ENCODE peak calls at places on chromosomes 7 and 10, in ten cellular contexts. One of them, this sample, is unnamed.

GRCh38 chr7:114631249-114631822 is 216.7 kb downstream of the FOXP2 start:
- DNase-seq in fibroblast of lung: no peak
- DNase-seq in lung: no peak
- DNase-seq in endodermal cell: peak; percentile 59
- DNase-seq in aorta: no peak
- DNase-seq in CD8-positive, alpha-beta T cell: no peak
- DNase-seq in psoas muscle: no peak
- DNase-seq in MM.1S: no peak
- DNase-seq in stomach: no peak
- DNase-seq in CD8-positive, alpha-beta memory T cell: no peak
- DNase-seq in this sample: no peak

GRCh38 chr10:75612904-75613684 is 181.7 kb downstream of the LRMDA start:
- DNase-seq in fibroblast of lung: peak; percentile 87
- DNase-seq in aorta: no peak
- DNase-seq in psoas muscle: no peak
- DNase-seq in CD8-positive, alpha-beta memory T cell: no peak
- DNase-seq in lung: no peak
- DNase-seq in endodermal cell: no peak
- DNase-seq in stomach: no peak
- DNase-seq in CD8-positive, alpha-beta T cell: no peak
- DNase-seq in MM.1S: no peak
- DNase-seq in this sample: no peak

GRCh38 chr10:15588635-15589081 is 131.1 kb downstream of the ITGA8 start:
- DNase-seq in CD8-positive, alpha-beta memory T cell: no peak
- DNase-seq in fibroblast of lung: no peak
- DNase-seq in lung: no peak
- DNase-seq in MM.1S: no peak
- DNase-seq in CD8-positive, alpha-beta T cell: no peak
- DNase-seq in endodermal cell: no peak
- DNase-seq in stomach: no peak
- DNase-seq in psoas muscle: no peak
- DNase-seq in aorta: no peak
- DNase-seq in this sample: no peak

GRCh38 chr10:22710139-22710745 is 4.1 kb downstream of the PIP4K2A start:
- DNase-seq in psoas muscle: no peak
- DNase-seq in stomach: no peak
- DNase-seq in MM.1S: no peak
- DNase-seq in fibroblast of lung: no peak
- DNase-seq in CD8-positive, alpha-beta T cell: no peak
- DNase-seq in lung: no peak
- DNase-seq in endodermal cell: no peak
- DNase-seq in aorta: no peak
- DNase-seq in CD8-positive, alpha-beta memory T cell: no peak
- DNase-seq in this sample: no peak

GRCh38 chr10:32179836-32180235 is 123.6 kb upstream of the KIF5B start:
- DNase-seq in endodermal cell: no peak
- DNase-seq in CD8-positive, alpha-beta memory T cell: no peak
- DNase-seq in psoas muscle: no peak
- DNase-seq in CD8-positive, alpha-beta T cell: no peak
- DNase-seq in fibroblast of lung: no peak
- DNase-seq in lung: no peak
- DNase-seq in MM.1S: no peak
- DNase-seq in stomach: no peak
- DNase-seq in aorta: no peak
- DNase-seq in this sample: peak; percentile 15

GRCh38 chr10:6928531-6929080 is 348.5 kb upstream of the PRKCQ start:
- DNase-seq in fibroblast of lung: no peak
- DNase-seq in endodermal cell: no peak
- DNase-seq in CD8-positive, alpha-beta T cell: no peak
- DNase-seq in lung: no peak
- DNase-seq in aorta: no peak
- DNase-seq in stomach: no peak
- DNase-seq in CD8-positive, alpha-beta memory T cell: no peak
- DNase-seq in MM.1S: no peak
- DNase-seq in psoas muscle: no peak
- DNase-seq in this sample: no peak

GRCh38 chr10:30433286-30433778 is 652 bp upstream of the MAP3K8 start:
- DNase-seq in MM.1S: peak; percentile 54
- DNase-seq in psoas muscle: peak; percentile 78
- DNase-seq in CD8-positive, alpha-beta T cell: no peak
- DNase-seq in endodermal cell: peak; percentile 92
- DNase-seq in stomach: peak; percentile 80
- DNase-seq in lung: peak; percentile 81
- DNase-seq in aorta: peak; percentile 93
- DNase-seq in fibroblast of lung: peak; percentile 81
- DNase-seq in CD8-positive, alpha-beta memory T cell: no peak
- DNase-seq in this sample: peak; percentile 81

GRCh38 chr10:125149278-125150047 is 10.9 kb downstream of the CTBP2 start:
- DNase-seq in CD8-positive, alpha-beta memory T cell: no peak
- DNase-seq in MM.1S: no peak
- DNase-seq in psoas muscle: peak; percentile 73
- DNase-seq in fibroblast of lung: peak; percentile 74
- DNase-seq in CD8-positive, alpha-beta T cell: no peak
- DNase-seq in aorta: peak; percentile 87
- DNase-seq in endodermal cell: peak; percentile 67
- DNase-seq in lung: no peak
- DNase-seq in stomach: peak; percentile 75
- DNase-seq in this sample: peak; percentile 48

GRCh38 chr7:157389951-157390730 is 53.3 kb downstream of the DNAJB6 start:
- DNase-seq in psoas muscle: no peak
- DNase-seq in stomach: no peak
- DNase-seq in MM.1S: no peak
- DNase-seq in aorta: peak; percentile 56
- DNase-seq in endodermal cell: no peak
- DNase-seq in lung: peak; percentile 60
- DNase-seq in fibroblast of lung: peak; percentile 44
- DNase-seq in CD8-positive, alpha-beta T cell: peak; percentile 26
- DNase-seq in CD8-positive, alpha-beta memory T cell: peak; percentile 20
- DNase-seq in this sample: peak; percentile 51

GRCh38 chr7:17095001-17095574 is 203.4 kb upstream of the AHR start:
- DNase-seq in aorta: no peak
- DNase-seq in MM.1S: no peak
- DNase-seq in stomach: peak; percentile 51
- DNase-seq in CD8-positive, alpha-beta T cell: no peak
- DNase-seq in lung: no peak
- DNase-seq in fibroblast of lung: no peak
- DNase-seq in CD8-positive, alpha-beta memory T cell: no peak
- DNase-seq in endodermal cell: no peak
- DNase-seq in psoas muscle: no peak
- DNase-seq in this sample: no peak

GRCh38 chr7:50537417-50537816 is 27.8 kb downstream of the DDC start:
- DNase-seq in CD8-positive, alpha-beta memory T cell: no peak
- DNase-seq in psoas muscle: no peak
- DNase-seq in fibroblast of lung: no peak
- DNase-seq in CD8-positive, alpha-beta T cell: no peak
- DNase-seq in lung: peak; percentile 17
- DNase-seq in stomach: no peak
- DNase-seq in endodermal cell: no peak
- DNase-seq in aorta: no peak
- DNase-seq in MM.1S: no peak
- DNase-seq in this sample: no peak

GRCh38 chr10:72540193-72540807 is 85.6 kb downstream of the MICU1 start:
- DNase-seq in stomach: no peak
- DNase-seq in fibroblast of lung: no peak
- DNase-seq in aorta: no peak
- DNase-seq in MM.1S: peak; percentile 23
- DNase-seq in psoas muscle: no peak
- DNase-seq in CD8-positive, alpha-beta memory T cell: no peak
- DNase-seq in lung: no peak
- DNase-seq in CD8-positive, alpha-beta T cell: no peak
- DNase-seq in endodermal cell: no peak
- DNase-seq in this sample: no peak

GRCh38 chr7:123242467-123243097 is 42.8 kb upstream of the SLC13A1 start:
- DNase-seq in fibroblast of lung: no peak
- DNase-seq in stomach: no peak
- DNase-seq in MM.1S: peak; percentile 40
- DNase-seq in CD8-positive, alpha-beta memory T cell: no peak
- DNase-seq in aorta: no peak
- DNase-seq in lung: no peak
- DNase-seq in CD8-positive, alpha-beta T cell: no peak
- DNase-seq in psoas muscle: no peak
- DNase-seq in endodermal cell: no peak
- DNase-seq in this sample: no peak

GRCh38 chr10:132243646-132244045 is 56.9 kb downstream of the DPYSL4 start:
- DNase-seq in CD8-positive, alpha-beta memory T cell: no peak
- DNase-seq in stomach: no peak
- DNase-seq in lung: no peak
- DNase-seq in fibroblast of lung: no peak
- DNase-seq in endodermal cell: no peak
- DNase-seq in psoas muscle: no peak
- DNase-seq in aorta: no peak
- DNase-seq in CD8-positive, alpha-beta T cell: no peak
- DNase-seq in MM.1S: no peak
- DNase-seq in this sample: no peak

GRCh38 chr10:69451209-69451783 is at the start of gene TSPAN15:
- DNase-seq in CD8-positive, alpha-beta T cell: peak; percentile 62
- DNase-seq in MM.1S: peak; percentile 62
- DNase-seq in fibroblast of lung: peak; percentile 53
- DNase-seq in psoas muscle: peak; percentile 88
- DNase-seq in aorta: peak; percentile 95
- DNase-seq in endodermal cell: peak; percentile 98
- DNase-seq in lung: peak; percentile 90
- DNase-seq in stomach: peak; percentile 95
- DNase-seq in CD8-positive, alpha-beta memory T cell: peak; percentile 75
- DNase-seq in this sample: peak; percentile 89

GRCh38 chr7:132255084-132255483 is 321.2 kb downstream of the PLXNA4 start:
- DNase-seq in endodermal cell: no peak
- DNase-seq in fibroblast of lung: no peak
- DNase-seq in CD8-positive, alpha-beta T cell: no peak
- DNase-seq in MM.1S: no peak
- DNase-seq in psoas muscle: no peak
- DNase-seq in aorta: no peak
- DNase-seq in stomach: no peak
- DNase-seq in lung: no peak
- DNase-seq in CD8-positive, alpha-beta memory T cell: no peak
- DNase-seq in this sample: no peak

GRCh38 chr7:129494041-129494440 is 8.3 kb upstream of the SMKR1 start:
- DNase-seq in lung: no peak
- DNase-seq in CD8-positive, alpha-beta T cell: no peak
- DNase-seq in psoas muscle: no peak
- DNase-seq in fibroblast of lung: peak; percentile 96
- DNase-seq in aorta: no peak
- DNase-seq in CD8-positive, alpha-beta memory T cell: no peak
- DNase-seq in stomach: no peak
- DNase-seq in MM.1S: peak; percentile 53
- DNase-seq in endodermal cell: no peak
- DNase-seq in this sample: no peak

GRCh38 chr10:52570490-52570889 is 202.1 kb downstream of the MBL2 start:
- DNase-seq in CD8-positive, alpha-beta T cell: no peak
- DNase-seq in MM.1S: no peak
- DNase-seq in psoas muscle: no peak
- DNase-seq in aorta: no peak
- DNase-seq in fibroblast of lung: no peak
- DNase-seq in endodermal cell: no peak
- DNase-seq in CD8-positive, alpha-beta memory T cell: no peak
- DNase-seq in lung: no peak
- DNase-seq in stomach: no peak
- DNase-seq in this sample: no peak
- H3K27ac ChIP-seq in CD8-positive, alpha-beta T cell: no peak overlapping the region
- H3K27ac ChIP-seq in MM.1S: peak overlapping the region; percentile 28
- H3K27ac ChIP-seq in psoas muscle: no peak overlapping the region
- H3K27ac ChIP-seq in aorta: no peak overlapping the region
- H3K27ac ChIP-seq in fibroblast of lung: no peak overlapping the region
- H3K27ac ChIP-seq in endodermal cell: no peak overlapping the region
- H3K27ac ChIP-seq in CD8-positive, alpha-beta memory T cell: no peak overlapping the region
- H3K27ac ChIP-seq in lung: no peak overlapping the region
- H3K27ac ChIP-seq in stomach: no peak overlapping the region
- H3K27ac ChIP-seq in this sample: no peak overlapping the region

GRCh38 chr7:44257618-44258422 is 57.0 kb downstream of the YKT6 start:
- DNase-seq in MM.1S: peak; percentile 90
- DNase-seq in CD8-positive, alpha-beta T cell: peak; percentile 44
- DNase-seq in psoas muscle: peak; percentile 85
- DNase-seq in stomach: peak; percentile 34
- DNase-seq in fibroblast of lung: peak; percentile 94
- DNase-seq in lung: peak; percentile 64
- DNase-seq in endodermal cell: no peak
- DNase-seq in CD8-positive, alpha-beta memory T cell: peak; percentile 52
- DNase-seq in aorta: peak; percentile 94
- DNase-seq in this sample: peak; percentile 57
- H3K27ac ChIP-seq in MM.1S: peak overlapping the region; percentile 80
- H3K27ac ChIP-seq in CD8-positive, alpha-beta T cell: peak overlapping the region; percentile 69
- H3K27ac ChIP-seq in psoas muscle: peak overlapping the region; percentile 94
- H3K27ac ChIP-seq in stomach: peak overlapping the region; percentile 76
- H3K27ac ChIP-seq in fibroblast of lung: peak overlapping the region; percentile 72
- H3K27ac ChIP-seq in lung: peak overlapping the region; percentile 86
- H3K27ac ChIP-seq in endodermal cell: no peak overlapping the region
- H3K27ac ChIP-seq in CD8-positive, alpha-beta memory T cell: peak overlapping the region; percentile 52
- H3K27ac ChIP-seq in aorta: peak overlapping the region; percentile 98
- H3K27ac ChIP-seq in this sample: peak overlapping the region; percentile 37

GRCh38 chr7:66758964-66759628 is 18.6 kb downstream of the RABGEF1 start:
- DNase-seq in endodermal cell: no peak
- DNase-seq in lung: no peak
- DNase-seq in stomach: no peak
- DNase-seq in MM.1S: no peak
- DNase-seq in psoas muscle: no peak
- DNase-seq in fibroblast of lung: no peak
- DNase-seq in CD8-positive, alpha-beta memory T cell: no peak
- DNase-seq in aorta: no peak
- DNase-seq in CD8-positive, alpha-beta T cell: no peak
- DNase-seq in this sample: peak; percentile 30
- H3K27ac ChIP-seq in endodermal cell: no peak overlapping the region
- H3K27ac ChIP-seq in lung: no peak overlapping the region
- H3K27ac ChIP-seq in stomach: peak overlapping the region; percentile 15
- H3K27ac ChIP-seq in MM.1S: no peak overlapping the region
- H3K27ac ChIP-seq in psoas muscle: peak overlapping the region; percentile 41
- H3K27ac ChIP-seq in fibroblast of lung: no peak overlapping the region
- H3K27ac ChIP-seq in CD8-positive, alpha-beta memory T cell: no peak overlapping the region
- H3K27ac ChIP-seq in aorta: no peak overlapping the region
- H3K27ac ChIP-seq in CD8-positive, alpha-beta T cell: no peak overlapping the region
- H3K27ac ChIP-seq in this sample: peak overlapping the region; percentile 33

DNA sequence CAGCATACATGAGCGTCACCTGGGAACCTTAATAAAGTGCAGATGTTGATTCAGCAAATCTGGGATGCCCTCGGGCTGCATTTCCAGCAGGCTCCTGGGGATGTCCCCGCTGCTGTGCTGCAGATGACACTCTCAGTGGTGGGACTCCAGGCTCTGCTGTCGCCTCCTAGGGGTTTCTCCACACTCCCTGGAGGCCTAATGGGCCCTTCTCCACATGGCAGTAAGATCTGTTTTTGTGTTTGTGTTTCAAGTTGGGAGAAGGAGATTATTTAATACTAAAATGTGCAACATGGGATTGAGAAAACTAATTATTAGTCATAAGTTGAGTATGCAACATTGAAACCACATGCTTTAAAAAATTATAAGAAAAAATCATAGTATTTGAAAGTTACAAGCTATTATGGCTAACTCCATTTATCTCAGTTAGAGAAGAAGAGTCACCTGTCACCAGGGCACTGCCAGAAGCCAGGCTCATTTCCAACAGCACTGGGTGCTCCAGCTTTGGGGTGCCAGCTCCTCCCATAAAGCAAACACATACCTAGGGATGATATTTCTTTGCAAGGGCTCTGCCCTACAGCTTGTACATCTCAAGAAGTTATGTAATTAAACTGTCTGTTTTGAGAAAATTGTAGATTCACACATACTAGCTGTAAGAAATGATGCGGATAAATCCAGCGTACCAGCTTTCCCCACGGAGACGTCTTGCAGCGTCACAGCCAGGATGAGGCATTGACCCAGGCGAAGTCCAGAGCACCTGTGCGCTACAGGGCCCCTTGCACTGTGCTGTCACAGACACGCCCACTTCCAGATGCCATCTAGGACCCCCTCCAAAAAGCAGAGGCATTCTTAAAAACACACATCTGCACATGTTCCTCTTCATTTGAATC is 106.4 kb downstream of the EGFR start:
- DNase-seq in fibroblast of lung: peak; percentile 62
- DNase-seq in psoas muscle: no peak
- DNase-seq in stomach: no peak
- DNase-seq in endodermal cell: peak; percentile 71
- DNase-seq in lung: no peak
- DNase-seq in CD8-positive, alpha-beta T cell: no peak
- DNase-seq in CD8-positive, alpha-beta memory T cell: no peak
- DNase-seq in MM.1S: no peak
- DNase-seq in aorta: no peak
- DNase-seq in this sample: no peak
- H3K27ac ChIP-seq in fibroblast of lung: peak overlapping the region; percentile 56
- H3K27ac ChIP-seq in psoas muscle: peak overlapping the region; percentile 97
- H3K27ac ChIP-seq in stomach: peak overlapping the region; percentile 10
- H3K27ac ChIP-seq in endodermal cell: no peak overlapping the region
- H3K27ac ChIP-seq in lung: no peak overlapping the region
- H3K27ac ChIP-seq in CD8-positive, alpha-beta T cell: no peak overlapping the region
- H3K27ac ChIP-seq in CD8-positive, alpha-beta memory T cell: no peak overlapping the region
- H3K27ac ChIP-seq in MM.1S: no peak overlapping the region
- H3K27ac ChIP-seq in aorta: no peak overlapping the region
- H3K27ac ChIP-seq in this sample: no peak overlapping the region

This sample was measured in right lobe of liver.